ENCODE peak calls at places on chromosome 7, in seven cellular contexts. R is esophagus muscularis mucosa; H is foreskin keratinocyte; P is uterus; V is suprapubic skin; L is AG04450; Z is CD4-positive, alpha-beta T cell. B is an unnamed sample.

GRCh38 chr7:141362580-141363435 is 188.4 kb upstream of the AGK start:
- DNase-seq in R (no peak), H (peak), P (no peak), V (no peak), L (no peak), Z (no peak), B (no peak)

GRCh38 chr7:369476-369980 is 79.6 kb downstream of the FOXL3 start:
- DNase-seq in R (no peak), H (no peak), P (no peak), V (peak), L (no peak), Z (no peak), B (no peak)

GRCh38 chr7:93442478-93443224 is 131.9 kb downstream of the CALCR start:
- DNase-seq in R (no peak), H (peak), P (no peak), V (no peak), L (no peak), Z (peak), B (no peak)

GRCh38 chr7:134478707-134479106 is 19.8 kb upstream of the AKR1B1 start:
- DNase-seq in R (no peak), H (no peak), P (no peak), V (no peak), L (no peak), Z (no peak), B (no peak)

GRCh38 chr7:1357601-1358271 is 101.5 kb downstream of the MICALL2 start:
- DNase-seq in R (no peak), H (no peak), P (no peak), V (peak), L (no peak), Z (no peak), B (no peak)

GRCh38 chr7:135745702-135746312 is 2.8 kb downstream of the FAM180A start:
- DNase-seq in R (no peak), H (peak), P (peak), V (peak), L (peak), Z (no peak), B (no peak)

GRCh38 chr7:22350466-22351328 is 6.3 kb downstream of the RAPGEF5 start:
- DNase-seq in R (no peak), H (no peak), P (no peak), V (no peak), L (no peak), Z (no peak), B (peak)

GRCh38 chr7:27873981-27874957 is 134.3 kb downstream of the TAX1BP1 start:
- DNase-seq in R (no peak), H (no peak), P (no peak), V (no peak), L (no peak), Z (no peak), B (no peak)

GRCh38 chr7:584820-585219 is 65.2 kb upstream of the PDGFA start:
- DNase-seq in R (no peak), H (no peak), P (no peak), V (no peak), L (no peak), Z (no peak), B (no peak)

GRCh38 chr7:41862261-41862660 is 159.4 kb upstream of the INHBA start:
- DNase-seq in R (no peak), H (no peak), P (no peak), V (no peak), L (no peak), Z (no peak), B (no peak)

GRCh38 chr7:503575-504111 is 16.0 kb downstream of the PDGFA start:
- DNase-seq in R (no peak), H (no peak), P (no peak), V (peak), L (no peak), Z (no peak), B (no peak)

GRCh38 chr7:17367502-17367901 is 69.0 kb downstream of the AHR start:
- DNase-seq in R (no peak), H (no peak), P (no peak), V (no peak), L (no peak), Z (no peak), B (no peak)

GRCh38 chr7:130276796-130277762 is 10.4 kb downstream of the CPA2 start:
- DNase-seq in R (no peak), H (peak), P (no peak), V (no peak), L (peak), Z (no peak), B (no peak)

GRCh38 chr7:98359395-98359794 is 41.5 kb downstream of the BAIAP2L1 start:
- DNase-seq in R (no peak), H (no peak), P (no peak), V (no peak), L (no peak), Z (no peak), B (no peak)

DNA sequence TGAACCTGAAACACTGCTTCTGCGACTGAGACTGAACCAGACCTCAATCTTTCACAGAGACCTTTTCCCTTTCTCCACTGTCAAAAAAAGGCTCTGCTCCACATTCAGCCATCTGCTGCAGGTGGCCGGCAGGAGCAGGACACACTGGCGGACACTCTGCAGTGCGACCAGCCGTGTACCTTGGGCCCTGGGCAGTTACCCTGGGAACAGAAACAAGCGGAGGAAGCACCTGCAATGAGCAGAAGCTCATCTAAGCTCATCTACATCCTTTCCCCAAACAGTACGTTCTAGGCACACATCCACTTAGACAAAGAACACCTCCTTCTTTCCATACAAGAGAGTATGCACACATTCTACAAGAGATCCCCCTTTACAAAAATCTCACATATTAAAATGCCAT is 22.8 kb downstream of the VOPP1 start:
- DNase-seq in R (no peak), H (no peak), P (no peak), V (no peak), L (no peak), Z (no peak), B (no peak)
- H3K27ac ChIP-seq in R (no peak), H (no peak), P (no peak), V (no peak), L (no peak), Z (no peak), B (no peak)

GRCh38 chr7:102294589-102294988 is 7.9 kb downstream of the SH2B2 start:
- DNase-seq in R (no peak), H (no peak), P (no peak), V (no peak), L (no peak), Z (no peak), B (no peak)

GRCh38 chr7:102295346-102296178 is 8.9 kb downstream of the SH2B2 start:
- DNase-seq in R (no peak), H (no peak), P (no peak), V (no peak), L (no peak), Z (no peak), B (no peak)

GRCh38 chr7:102296179-102296438 is 9.4 kb downstream of the SH2B2 start:
- DNase-seq in R (no peak), H (no peak), P (no peak), V (no peak), L (no peak), Z (no peak), B (no peak)

GRCh38 chr7:102297487-102298218 is 11.0 kb downstream of the SH2B2 start:
- DNase-seq in R (no peak), H (no peak), P (no peak), V (no peak), L (no peak), Z (no peak), B (no peak)

DNA sequence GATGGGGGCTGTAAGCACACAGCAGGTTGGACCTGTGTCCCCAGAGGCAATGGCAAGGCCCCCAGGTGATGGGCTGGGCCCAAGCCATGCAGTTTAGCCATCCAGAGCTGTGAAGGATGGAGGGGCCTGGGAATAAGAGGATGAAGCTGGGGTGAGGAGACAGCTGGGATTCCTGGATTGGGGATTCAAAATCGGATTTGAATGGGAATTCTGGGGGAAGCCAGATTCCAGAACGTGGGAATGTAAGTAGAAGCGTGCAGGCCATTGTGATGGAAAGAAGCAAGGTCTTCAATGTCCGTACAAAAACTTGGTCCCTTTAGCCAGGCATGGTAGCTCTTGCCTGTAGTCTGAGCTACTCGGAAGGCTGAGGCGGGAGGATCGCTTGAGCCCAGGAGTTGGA is 9.8 kb downstream of the SH2B2 start:
- DNase-seq in R (no peak), H (no peak), P (no peak), V (no peak), L (no peak), Z (no peak), B (no peak)
- H3K27ac ChIP-seq in R (no peak), H (no peak), P (no peak), V (no peak), L (no peak), Z (no peak), B (no peak)

GRCh38 chr7:29086545-29086944 is 59.8 kb downstream of the CPVL start:
- DNase-seq in R (no peak), H (no peak), P (no peak), V (no peak), L (no peak), Z (no peak), B (no peak)

GRCh38 chr7:29095666-29096560 is 50.4 kb downstream of the CPVL start:
- DNase-seq in R (no peak), H (no peak), P (no peak), V (no peak), L (no peak), Z (no peak), B (no peak)

GRCh38 chr7:29091722-29092121 is 54.6 kb downstream of the CPVL start:
- DNase-seq in R (no peak), H (no peak), P (no peak), V (no peak), L (no peak), Z (no peak), B (no peak)

GRCh38 chr7:29087840-29088169 is 58.5 kb downstream of the CPVL start:
- DNase-seq in R (no peak), H (no peak), P (no peak), V (no peak), L (no peak), Z (no peak), B (no peak)

DNA sequence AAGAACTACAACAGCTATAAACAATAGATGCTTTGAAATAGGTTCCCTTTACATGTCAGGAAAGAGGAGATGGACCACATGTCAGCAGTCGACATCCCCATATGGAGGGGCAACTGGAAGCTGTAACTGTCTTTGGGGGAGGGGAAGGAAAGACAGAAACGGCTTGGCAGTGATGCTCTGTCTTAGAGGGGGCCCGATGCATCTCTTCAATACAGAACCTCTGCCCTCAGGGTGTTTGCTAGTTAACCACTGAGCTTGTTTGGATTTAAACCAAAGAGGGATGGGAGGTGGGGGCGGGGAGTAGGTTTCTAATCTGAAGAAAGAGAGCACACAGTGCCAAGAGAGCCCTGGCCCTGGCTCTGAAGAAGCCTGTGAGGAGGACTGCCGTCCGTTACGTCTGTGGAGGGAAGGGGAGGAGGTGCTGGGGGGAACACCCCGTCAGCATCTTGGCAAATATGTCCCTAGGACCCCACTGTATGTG is 55.2 kb downstream of the CPVL start:
- DNase-seq in R (no peak), H (no peak), P (peak), V (no peak), L (no peak), Z (no peak), B (no peak)
- H3K27ac ChIP-seq in R (peak), H (no peak), P (peak), V (no peak), L (no peak), Z (no peak), B (peak)

GRCh38 chr7:142864980-142865747 is 10.3 kb downstream of the EPHB6 start:
- DNase-seq in R (peak), H (no peak), P (no peak), V (no peak), L (no peak), Z (no peak), B (no peak)
- H3K27ac ChIP-seq in R (no peak), H (no peak), P (no peak), V (no peak), L (no peak), Z (no peak), B (no peak)

GRCh38 chr7:132178393-132178765 is 397.9 kb downstream of the PLXNA4 start:
- DNase-seq in R (no peak), H (no peak), P (no peak), V (no peak), L (no peak), Z (no peak), B (no peak)
- H3K27ac ChIP-seq in R (no peak), H (no peak), P (no peak), V (no peak), L (no peak), Z (no peak), B (no peak)

GRCh38 chr7:107388604-107389003 is 81.3 kb upstream of the GPR22 start:
- DNase-seq in R (no peak), H (no peak), P (no peak), V (no peak), L (no peak), Z (no peak), B (no peak)

GRCh38 chr7:107384025-107384424 is 85.8 kb upstream of the GPR22 start:
- DNase-seq in R (no peak), H (no peak), P (no peak), V (no peak), L (no peak), Z (no peak), B (no peak)

GRCh38 chr7:107387573-107388219 is 82.2 kb upstream of the GPR22 start:
- DNase-seq in R (no peak), H (no peak), P (peak), V (no peak), L (peak), Z (no peak), B (no peak)

GRCh38 chr7:107387077-107387476 is 82.8 kb upstream of the GPR22 start:
- DNase-seq in R (no peak), H (no peak), P (peak), V (no peak), L (no peak), Z (no peak), B (no peak)

GRCh38 chr7:107386543-107386900 is 83.3 kb upstream of the GPR22 start:
- DNase-seq in R (no peak), H (no peak), P (no peak), V (no peak), L (no peak), Z (no peak), B (no peak)
- H3K27ac ChIP-seq in R (no peak), H (no peak), P (peak), V (no peak), L (no peak), Z (no peak), B (no peak)